ENCODE peak calls at places on chromosomes 2 and 18, in four cellular contexts. T is central memory CD4-positive, alpha-beta T cell; W is NCI-H748 treated with DMSO at 0.1 percent for 48 hours; I is activated naive CD4-positive, alpha-beta T cell. Q is an unnamed sample.

GRCh38 chr2:65358690-65359400 is 73.6 kb downstream of the SPRED2 start:
- DNase-seq in I (no peak), T (no peak), W (no peak), Q (no peak)

GRCh38 chr2:63614983-63615945 is 26.5 kb downstream of the MDH1 start:
- DNase-seq in I (no peak), T (no peak), W (no peak), Q (no peak)

GRCh38 chr2:189096769-189097447 is 82.7 kb downstream of the COL5A2 start:
- DNase-seq in I (no peak), W (no peak), T (no peak), Q (no peak)

GRCh38 chr2:37224063-37224462 is 7.3 kb downstream of the CEBPZ start:
- DNase-seq in I (no peak), T (no peak), W (no peak), Q (no peak)

GRCh38 chr2:78739282-78739681 is 286.2 kb upstream of the REG3G start:
- DNase-seq in I (no peak), W (no peak), T (no peak), Q (no peak)

GRCh38 chr2:65846984-65847383 is 414.6 kb upstream of the SPRED2 start:
- DNase-seq in T (no peak), I (no peak), W (no peak), Q (no peak)

GRCh38 chr18:72543362-72544055 is 633 bp downstream of the CBLN2 start:
- DNase-seq in W (peak; percentile 64), I (no peak), T (no peak), Q (no peak)

GRCh38 chr18:45962866-45963265 is 4.3 kb downstream of the EPG5 start:
- DNase-seq in I (no peak), T (peak; percentile 52), W (no peak), Q (no peak)

GRCh38 chr2:102788880-102789250 is 27.0 kb downstream of the TMEM182 start:
- DNase-seq in I (no peak), T (no peak), W (no peak), Q (no peak)